ENCODE peak calls at places on chromosomes 16 and 17, in seven cellular contexts. One of them, this sample, is unnamed.

GRCh38 chr16:74984194-74984669 is 691 bp downstream of the WDR59 start:
- DNase-seq in AG08395: peak
- DNase-seq in activated naive CD4-positive, alpha-beta T cell treated with anti-CD3 and anti-CD28 coated beads for 36 hours: peak
- DNase-seq in frontal cortex: no peak
- DNase-seq in HTR-8/SVneo: no peak
- DNase-seq in HS-5: no peak
- DNase-seq in anterior cingulate cortex: no peak
- DNase-seq in this sample: no peak

GRCh38 chr17:50665838-50666237 is 31.2 kb downstream of the ABCC3 start:
- DNase-seq in AG08395: no peak
- DNase-seq in activated naive CD4-positive, alpha-beta T cell treated with anti-CD3 and anti-CD28 coated beads for 36 hours: no peak
- DNase-seq in frontal cortex: no peak
- DNase-seq in HTR-8/SVneo: no peak
- DNase-seq in HS-5: no peak
- DNase-seq in anterior cingulate cortex: no peak
- DNase-seq in this sample: no peak

GRCh38 chr17:57653279-57653678 is 91.8 kb downstream of the CCDC182 start:
- DNase-seq in AG08395: no peak
- DNase-seq in activated naive CD4-positive, alpha-beta T cell treated with anti-CD3 and anti-CD28 coated beads for 36 hours: no peak
- DNase-seq in frontal cortex: no peak
- DNase-seq in HTR-8/SVneo: no peak
- DNase-seq in HS-5: no peak
- DNase-seq in anterior cingulate cortex: no peak
- DNase-seq in this sample: no peak

GRCh38 chr17:59378621-59379194 is 47.3 kb downstream of the YPEL2 start:
- DNase-seq in AG08395: peak
- DNase-seq in activated naive CD4-positive, alpha-beta T cell treated with anti-CD3 and anti-CD28 coated beads for 36 hours: no peak
- DNase-seq in frontal cortex: no peak
- DNase-seq in HTR-8/SVneo: peak
- DNase-seq in HS-5: no peak
- DNase-seq in anterior cingulate cortex: no peak
- DNase-seq in this sample: no peak

GRCh38 chr17:7237761-7238417 is 1.4 kb downstream of the PHF23 start:
- DNase-seq in AG08395: peak
- DNase-seq in activated naive CD4-positive, alpha-beta T cell treated with anti-CD3 and anti-CD28 coated beads for 36 hours: peak
- DNase-seq in frontal cortex: peak
- DNase-seq in HTR-8/SVneo: no peak
- DNase-seq in HS-5: no peak
- DNase-seq in anterior cingulate cortex: peak
- DNase-seq in this sample: no peak

GRCh38 chr16:10827691-10828341 is 9.2 kb upstream of the TVP23A start:
- DNase-seq in AG08395: peak
- DNase-seq in activated naive CD4-positive, alpha-beta T cell treated with anti-CD3 and anti-CD28 coated beads for 36 hours: no peak
- DNase-seq in frontal cortex: peak
- DNase-seq in HTR-8/SVneo: no peak
- DNase-seq in HS-5: peak
- DNase-seq in anterior cingulate cortex: peak
- DNase-seq in this sample: no peak

GRCh38 chr16:81266680-81267095 is 28.2 kb downstream of the BCO1 start:
- DNase-seq in AG08395: no peak
- DNase-seq in activated naive CD4-positive, alpha-beta T cell treated with anti-CD3 and anti-CD28 coated beads for 36 hours: no peak
- DNase-seq in frontal cortex: no peak
- DNase-seq in HTR-8/SVneo: no peak
- DNase-seq in HS-5: no peak
- DNase-seq in anterior cingulate cortex: no peak
- DNase-seq in this sample: no peak

GRCh38 chr17:7440113-7440822 is 956 bp downstream of the FGF11 start:
- DNase-seq in AG08395: no peak
- DNase-seq in activated naive CD4-positive, alpha-beta T cell treated with anti-CD3 and anti-CD28 coated beads for 36 hours: peak
- DNase-seq in frontal cortex: no peak
- DNase-seq in HTR-8/SVneo: peak
- DNase-seq in HS-5: no peak
- DNase-seq in anterior cingulate cortex: peak
- DNase-seq in this sample: no peak

GRCh38 chr16:28180660-28181556 is 30.9 kb downstream of the XPO6 start:
- DNase-seq in AG08395: no peak
- DNase-seq in activated naive CD4-positive, alpha-beta T cell treated with anti-CD3 and anti-CD28 coated beads for 36 hours: no peak
- DNase-seq in frontal cortex: no peak
- DNase-seq in HTR-8/SVneo: no peak
- DNase-seq in HS-5: no peak
- DNase-seq in anterior cingulate cortex: no peak
- DNase-seq in this sample: peak

GRCh38 chr17:3594056-3594810 is 15.0 kb downstream of the TRPV1 start:
- DNase-seq in AG08395: peak
- DNase-seq in activated naive CD4-positive, alpha-beta T cell treated with anti-CD3 and anti-CD28 coated beads for 36 hours: no peak
- DNase-seq in frontal cortex: peak
- DNase-seq in HTR-8/SVneo: no peak
- DNase-seq in HS-5: no peak
- DNase-seq in anterior cingulate cortex: peak
- DNase-seq in this sample: no peak

GRCh38 chr16:47732806-47733150 is 271.6 kb downstream of the PHKB start:
- DNase-seq in AG08395: peak
- DNase-seq in activated naive CD4-positive, alpha-beta T cell treated with anti-CD3 and anti-CD28 coated beads for 36 hours: peak
- DNase-seq in frontal cortex: no peak
- DNase-seq in HTR-8/SVneo: peak
- DNase-seq in HS-5: peak
- DNase-seq in anterior cingulate cortex: no peak
- DNase-seq in this sample: peak

GRCh38 chr16:84851192-84852127 is 31.7 kb downstream of the CRISPLD2 start:
- DNase-seq in AG08395: peak
- DNase-seq in activated naive CD4-positive, alpha-beta T cell treated with anti-CD3 and anti-CD28 coated beads for 36 hours: no peak
- DNase-seq in frontal cortex: no peak
- DNase-seq in HTR-8/SVneo: peak
- DNase-seq in HS-5: peak
- DNase-seq in anterior cingulate cortex: no peak
- DNase-seq in this sample: peak

GRCh38 chr17:46125831-46126230 is 67.4 kb downstream of the KANSL1 start:
- DNase-seq in AG08395: no peak
- DNase-seq in activated naive CD4-positive, alpha-beta T cell treated with anti-CD3 and anti-CD28 coated beads for 36 hours: no peak
- DNase-seq in frontal cortex: no peak
- DNase-seq in HTR-8/SVneo: no peak
- DNase-seq in HS-5: no peak
- DNase-seq in anterior cingulate cortex: no peak
- DNase-seq in this sample: no peak

GRCh38 chr16:80990978-80991377 is 15.7 kb downstream of the CMC2 start:
- DNase-seq in AG08395: no peak
- DNase-seq in activated naive CD4-positive, alpha-beta T cell treated with anti-CD3 and anti-CD28 coated beads for 36 hours: no peak
- DNase-seq in frontal cortex: no peak
- DNase-seq in HTR-8/SVneo: no peak
- DNase-seq in HS-5: no peak
- DNase-seq in anterior cingulate cortex: no peak
- DNase-seq in this sample: no peak

GRCh38 chr17:7916799-7917198 is 710 bp upstream of the RNF227 start:
- DNase-seq in AG08395: no peak
- DNase-seq in activated naive CD4-positive, alpha-beta T cell treated with anti-CD3 and anti-CD28 coated beads for 36 hours: no peak
- DNase-seq in frontal cortex: no peak
- DNase-seq in HTR-8/SVneo: peak
- DNase-seq in HS-5: peak
- DNase-seq in anterior cingulate cortex: no peak
- DNase-seq in this sample: no peak

GRCh38 chr16:61182416-61182815 is 853.8 kb downstream of the CDH8 start:
- DNase-seq in AG08395: no peak
- DNase-seq in activated naive CD4-positive, alpha-beta T cell treated with anti-CD3 and anti-CD28 coated beads for 36 hours: no peak
- DNase-seq in frontal cortex: no peak
- DNase-seq in HTR-8/SVneo: no peak
- DNase-seq in HS-5: no peak
- DNase-seq in anterior cingulate cortex: no peak
- DNase-seq in this sample: peak

GRCh38 chr16:2056681-2057407 is 9.1 kb downstream of the TSC2 start:
- DNase-seq in AG08395: no peak
- DNase-seq in activated naive CD4-positive, alpha-beta T cell treated with anti-CD3 and anti-CD28 coated beads for 36 hours: no peak
- DNase-seq in frontal cortex: no peak
- DNase-seq in HTR-8/SVneo: no peak
- DNase-seq in HS-5: no peak
- DNase-seq in anterior cingulate cortex: peak
- DNase-seq in this sample: no peak

GRCh38 chr16:81005644-81006471 is 827 bp downstream of the CMC2 start:
- DNase-seq in AG08395: no peak
- DNase-seq in activated naive CD4-positive, alpha-beta T cell treated with anti-CD3 and anti-CD28 coated beads for 36 hours: no peak
- DNase-seq in frontal cortex: no peak
- DNase-seq in HTR-8/SVneo: no peak
- DNase-seq in HS-5: no peak
- DNase-seq in anterior cingulate cortex: no peak
- DNase-seq in this sample: no peak

GRCh38 chr16:86457621-86458456 is 52.5 kb upstream of the FOXF1 start:
- DNase-seq in AG08395: peak
- DNase-seq in activated naive CD4-positive, alpha-beta T cell treated with anti-CD3 and anti-CD28 coated beads for 36 hours: no peak
- DNase-seq in frontal cortex: no peak
- DNase-seq in HTR-8/SVneo: no peak
- DNase-seq in HS-5: peak
- DNase-seq in anterior cingulate cortex: no peak
- DNase-seq in this sample: no peak

GRCh38 chr17:78745407-78746088 is 36.5 kb downstream of the CYTH1 start:
- DNase-seq in AG08395: no peak
- DNase-seq in activated naive CD4-positive, alpha-beta T cell treated with anti-CD3 and anti-CD28 coated beads for 36 hours: peak
- DNase-seq in frontal cortex: no peak
- DNase-seq in HTR-8/SVneo: peak
- DNase-seq in HS-5: no peak
- DNase-seq in anterior cingulate cortex: no peak
- DNase-seq in this sample: peak

GRCh38 chr17:74325743-74326379 is at the start of gene KIF19:
- DNase-seq in AG08395: peak
- DNase-seq in activated naive CD4-positive, alpha-beta T cell treated with anti-CD3 and anti-CD28 coated beads for 36 hours: peak
- DNase-seq in frontal cortex: peak
- DNase-seq in HTR-8/SVneo: no peak
- DNase-seq in HS-5: no peak
- DNase-seq in anterior cingulate cortex: peak
- DNase-seq in this sample: no peak

GRCh38 chr16:30715777-30716445 is 16.9 kb downstream of the SRCAP start:
- DNase-seq in AG08395: no peak
- DNase-seq in activated naive CD4-positive, alpha-beta T cell treated with anti-CD3 and anti-CD28 coated beads for 36 hours: peak
- DNase-seq in frontal cortex: no peak
- DNase-seq in HTR-8/SVneo: no peak
- DNase-seq in HS-5: no peak
- DNase-seq in anterior cingulate cortex: no peak
- DNase-seq in this sample: peak

GRCh38 chr16:22684282-22685161 is 129.4 kb upstream of the HS3ST2 start:
- DNase-seq in AG08395: peak
- DNase-seq in activated naive CD4-positive, alpha-beta T cell treated with anti-CD3 and anti-CD28 coated beads for 36 hours: no peak
- DNase-seq in frontal cortex: no peak
- DNase-seq in HTR-8/SVneo: no peak
- DNase-seq in HS-5: no peak
- DNase-seq in anterior cingulate cortex: no peak
- DNase-seq in this sample: no peak

GRCh38 chr17:28725166-28725659 is 820 bp downstream of the TLCD1 start:
- DNase-seq in AG08395: peak
- DNase-seq in activated naive CD4-positive, alpha-beta T cell treated with anti-CD3 and anti-CD28 coated beads for 36 hours: no peak
- DNase-seq in frontal cortex: no peak
- DNase-seq in HTR-8/SVneo: no peak
- DNase-seq in HS-5: no peak
- DNase-seq in anterior cingulate cortex: no peak
- DNase-seq in this sample: no peak

GRCh38 chr17:39551879-39552278 is 55.8 kb downstream of the NEUROD2 start:
- DNase-seq in AG08395: peak
- DNase-seq in activated naive CD4-positive, alpha-beta T cell treated with anti-CD3 and anti-CD28 coated beads for 36 hours: no peak
- DNase-seq in frontal cortex: no peak
- DNase-seq in HTR-8/SVneo: no peak
- DNase-seq in HS-5: no peak
- DNase-seq in anterior cingulate cortex: no peak
- DNase-seq in this sample: no peak

GRCh38 chr17:57285681-57286080 is 29.4 kb downstream of the MSI2 start:
- DNase-seq in AG08395: no peak
- DNase-seq in activated naive CD4-positive, alpha-beta T cell treated with anti-CD3 and anti-CD28 coated beads for 36 hours: no peak
- DNase-seq in frontal cortex: no peak
- DNase-seq in HTR-8/SVneo: no peak
- DNase-seq in HS-5: no peak
- DNase-seq in anterior cingulate cortex: no peak
- DNase-seq in this sample: no peak

GRCh38 chr16:78584213-78584860 is 484.9 kb downstream of the WWOX start:
- DNase-seq in AG08395: no peak
- DNase-seq in activated naive CD4-positive, alpha-beta T cell treated with anti-CD3 and anti-CD28 coated beads for 36 hours: no peak
- DNase-seq in frontal cortex: no peak
- DNase-seq in HTR-8/SVneo: no peak
- DNase-seq in HS-5: no peak
- DNase-seq in anterior cingulate cortex: no peak
- DNase-seq in this sample: no peak

GRCh38 chr16:31080035-31080629 is 5.9 kb downstream of the ZNF646 start:
- DNase-seq in AG08395: no peak
- DNase-seq in activated naive CD4-positive, alpha-beta T cell treated with anti-CD3 and anti-CD28 coated beads for 36 hours: no peak
- DNase-seq in frontal cortex: no peak
- DNase-seq in HTR-8/SVneo: no peak
- DNase-seq in HS-5: no peak
- DNase-seq in anterior cingulate cortex: no peak
- DNase-seq in this sample: no peak

GRCh38 chr17:5843366-5844026 is 226.7 kb upstream of the WSCD1 start:
- DNase-seq in AG08395: no peak
- DNase-seq in activated naive CD4-positive, alpha-beta T cell treated with anti-CD3 and anti-CD28 coated beads for 36 hours: no peak
- DNase-seq in frontal cortex: no peak
- DNase-seq in HTR-8/SVneo: no peak
- DNase-seq in HS-5: no peak
- DNase-seq in anterior cingulate cortex: no peak
- DNase-seq in this sample: no peak

GRCh38 chr16:90077757-90078593 is 844 bp upstream of the PRDM7 start:
- DNase-seq in AG08395: peak
- DNase-seq in activated naive CD4-positive, alpha-beta T cell treated with anti-CD3 and anti-CD28 coated beads for 36 hours: peak
- DNase-seq in frontal cortex: no peak
- DNase-seq in HTR-8/SVneo: no peak
- DNase-seq in HS-5: no peak
- DNase-seq in anterior cingulate cortex: no peak
- DNase-seq in this sample: no peak

GRCh38 chr17:2598166-2598565 is 4.7 kb downstream of the PAFAH1B1 start:
- DNase-seq in AG08395: peak
- DNase-seq in activated naive CD4-positive, alpha-beta T cell treated with anti-CD3 and anti-CD28 coated beads for 36 hours: no peak
- DNase-seq in frontal cortex: no peak
- DNase-seq in HTR-8/SVneo: no peak
- DNase-seq in HS-5: peak
- DNase-seq in anterior cingulate cortex: no peak
- DNase-seq in this sample: no peak